ENCODE peak calls at places on chromosomes 11 and 22, in nine cellular contexts. E is stimulated activated CD4-positive, alpha-beta T cell treated with anti-CD3 and anti-CD28 coated beads, Interleukin-1b, Interleukin-23, amount 100 ng/mL, for 24 hours; Y is HS-27A; D is GM12865; W is dermis blood vessel endothelial cell; C is NCI-H748 treated with DMSO at 0.1 percent for 48 hours; X is cardiac fibroblast; R is T-helper 1 cell; U is mesenchymal stem cell. O is an unnamed sample.

GRCh38 chr11:45410391-45411215 is 124.5 kb upstream of the SYT13 start:
- DNase-seq in R (no peak), E (no peak), D (no peak), Y (no peak), C (no peak), W (no peak), U (no peak), X (no peak), O (no peak)

GRCh38 chr11:3836903-3837302 is 3.9 kb downstream of the RHOG start:
- DNase-seq in D (peak), U (no peak), C (no peak), W (no peak), R (no peak), Y (no peak), E (no peak), X (no peak), O (peak)

GRCh38 chr22:46577361-46578249 is 40.2 kb upstream of the CELSR1 start:
- DNase-seq in R (no peak), Y (no peak), U (no peak), W (peak), X (no peak), E (no peak), C (no peak), D (no peak), O (no peak)

GRCh38 chr11:65590240-65590738 is 5.3 kb downstream of the KCNK7 start:
- DNase-seq in U (no peak), C (no peak), Y (no peak), D (no peak), E (no peak), W (peak), X (peak), R (no peak), O (no peak)

GRCh38 chr11:101912823-101913284 is 2.0 kb upstream of the CEP126 start:
- DNase-seq in W (peak), Y (no peak), C (no peak), D (no peak), E (no peak), X (peak), R (no peak), U (peak), O (no peak)

GRCh38 chr11:89495951-89496350 is 4.8 kb upstream of the NOX4 start:
- DNase-seq in D (no peak), C (no peak), X (peak), Y (peak), W (peak), E (no peak), R (no peak), U (peak), O (no peak)

GRCh38 chr11:75562836-75563484 is 907 bp downstream of the SERPINH1 start:
- DNase-seq in Y (peak), C (no peak), E (no peak), U (peak), X (peak), D (no peak), W (peak), R (no peak), O (no peak)

GRCh38 chr22:47173535-47174021 is 411.1 kb downstream of the TBC1D22A start:
- DNase-seq in D (no peak), R (no peak), X (no peak), C (no peak), U (no peak), E (no peak), Y (no peak), W (no peak), O (no peak)

GRCh38 chr11:61793829-61794204 is 1.1 kb downstream of the FEN1 start:
- DNase-seq in E (no peak), W (no peak), Y (no peak), D (no peak), U (no peak), C (no peak), R (no peak), X (no peak), O (no peak)

GRCh38 chr11:8698379-8698851 is 15.8 kb downstream of the RPL27A start:
- DNase-seq in Y (no peak), C (no peak), U (no peak), X (no peak), D (no peak), W (no peak), R (no peak), E (no peak), O (no peak)

GRCh38 chr11:72613977-72614376 is 60.2 kb downstream of the PDE2A start:
- DNase-seq in C (no peak), W (no peak), D (peak), X (no peak), E (no peak), U (no peak), R (no peak), Y (no peak), O (no peak)

GRCh38 chr11:93196816-93197382 is 892 bp downstream of the SLC36A4 start:
- DNase-seq in E (no peak), W (peak), D (peak), R (no peak), U (no peak), C (peak), Y (no peak), X (no peak), O (no peak)

GRCh38 chr22:24518774-24519485 is 23.8 kb downstream of the UPB1 start:
- DNase-seq in U (no peak), W (no peak), X (no peak), Y (no peak), E (no peak), D (no peak), R (no peak), C (no peak), O (no peak)

GRCh38 chr11:86608251-86608799 is 64.1 kb downstream of the ME3 start:
- DNase-seq in X (peak), R (peak), W (peak), D (peak), C (no peak), U (peak), E (peak), Y (peak), O (no peak)

GRCh38 chr22:50576070-50576469 is 2.2 kb downstream of the CPT1B start:
- DNase-seq in R (no peak), E (no peak), X (peak), W (peak), D (no peak), U (peak), Y (no peak), C (peak), O (no peak)

GRCh38 chr11:132821027-132821426 is 711.3 kb downstream of the OPCML start:
- DNase-seq in W (no peak), R (no peak), Y (no peak), D (no peak), X (peak), U (peak), C (no peak), E (no peak), O (no peak)

GRCh38 chr11:127825185-127825584 is 762.2 kb downstream of the ETS1 start:
- DNase-seq in C (no peak), D (no peak), W (no peak), E (no peak), X (no peak), U (no peak), Y (no peak), R (no peak), O (no peak)

GRCh38 chr11:88552377-88553029 is 215.0 kb upstream of the CTSC start:
- DNase-seq in U (peak), X (peak), Y (no peak), C (no peak), D (peak), R (peak), W (peak), E (peak), O (peak)

GRCh38 chr11:129815596-129816461 is at the start of gene TMEM45B:
- DNase-seq in Y (no peak), X (no peak), C (peak), W (peak), D (no peak), U (no peak), R (peak), E (peak), O (no peak)

O was measured in effector CD4-positive, alpha-beta T cell.